ENCODE peak calls at places on chromosomes 13 and 19, in four cellular contexts. One of them, this sample, is unnamed.

GRCh38 chr13:33169273-33169980 is 116.1 kb downstream of the STARD13 start:
- DNase-seq in endothelial cell: no peak
- DNase-seq in T-cell: no peak
- DNase-seq in activated CD8-positive, alpha-beta memory T cell treated with anti-CD3 and anti-CD28 coated beads for 4 hours: no peak
- DNase-seq in this sample: no peak

GRCh38 chr13:23469901-23470525 is 36.5 kb upstream of the SACS start:
- DNase-seq in endothelial cell: no peak
- DNase-seq in T-cell: no peak
- DNase-seq in activated CD8-positive, alpha-beta memory T cell treated with anti-CD3 and anti-CD28 coated beads for 4 hours: no peak
- DNase-seq in this sample: no peak

GRCh38 chr19:37953576-37954303 is 46.7 kb downstream of the SIPA1L3 start:
- DNase-seq in endothelial cell: no peak
- DNase-seq in T-cell: no peak
- DNase-seq in activated CD8-positive, alpha-beta memory T cell treated with anti-CD3 and anti-CD28 coated beads for 4 hours: no peak
- DNase-seq in this sample: no peak

GRCh38 chr19:1999856-2000515 is 15.5 kb downstream of the BTBD2 start:
- DNase-seq in endothelial cell: no peak
- DNase-seq in T-cell: no peak
- DNase-seq in activated CD8-positive, alpha-beta memory T cell treated with anti-CD3 and anti-CD28 coated beads for 4 hours: no peak
- DNase-seq in this sample: no peak

GRCh38 chr19:51501594-51502263 is at the start of gene SIGLEC12:
- DNase-seq in endothelial cell: no peak
- DNase-seq in T-cell: no peak
- DNase-seq in activated CD8-positive, alpha-beta memory T cell treated with anti-CD3 and anti-CD28 coated beads for 4 hours: no peak
- DNase-seq in this sample: no peak

GRCh38 chr13:111491021-111491420 is 170.6 kb downstream of the TEX29 start:
- DNase-seq in endothelial cell: no peak
- DNase-seq in T-cell: no peak
- DNase-seq in activated CD8-positive, alpha-beta memory T cell treated with anti-CD3 and anti-CD28 coated beads for 4 hours: no peak
- DNase-seq in this sample: no peak

GRCh38 chr13:40230833-40231266 is 435.6 kb downstream of the FOXO1 start:
- DNase-seq in endothelial cell: peak
- DNase-seq in T-cell: no peak
- DNase-seq in activated CD8-positive, alpha-beta memory T cell treated with anti-CD3 and anti-CD28 coated beads for 4 hours: no peak
- DNase-seq in this sample: no peak

GRCh38 chr19:18328340-18329034 is 5.6 kb upstream of the LSM4 start:
- DNase-seq in endothelial cell: peak
- DNase-seq in T-cell: peak
- DNase-seq in activated CD8-positive, alpha-beta memory T cell treated with anti-CD3 and anti-CD28 coated beads for 4 hours: peak
- DNase-seq in this sample: peak

GRCh38 chr19:1676351-1677266 is 24.2 kb upstream of the TCF3 start:
- DNase-seq in endothelial cell: no peak
- DNase-seq in T-cell: no peak
- DNase-seq in activated CD8-positive, alpha-beta memory T cell treated with anti-CD3 and anti-CD28 coated beads for 4 hours: no peak
- DNase-seq in this sample: no peak

GRCh38 chr13:20217168-20217567 is 15.0 kb downstream of the GJB6 start:
- DNase-seq in endothelial cell: no peak
- DNase-seq in T-cell: no peak
- DNase-seq in activated CD8-positive, alpha-beta memory T cell treated with anti-CD3 and anti-CD28 coated beads for 4 hours: no peak
- DNase-seq in this sample: no peak

GRCh38 chr13:48303331-48304131 is at the start of gene RB1:
- DNase-seq in endothelial cell: peak
- DNase-seq in T-cell: peak
- DNase-seq in activated CD8-positive, alpha-beta memory T cell treated with anti-CD3 and anti-CD28 coated beads for 4 hours: peak
- DNase-seq in this sample: peak

GRCh38 chr19:18304194-18304495 is 18.7 kb downstream of the LSM4 start:
- DNase-seq in endothelial cell: no peak
- DNase-seq in T-cell: no peak
- DNase-seq in activated CD8-positive, alpha-beta memory T cell treated with anti-CD3 and anti-CD28 coated beads for 4 hours: no peak
- DNase-seq in this sample: no peak

GRCh38 chr13:81275666-81276258 is 934.8 kb upstream of the SPRY2 start:
- DNase-seq in endothelial cell: no peak
- DNase-seq in T-cell: no peak
- DNase-seq in activated CD8-positive, alpha-beta memory T cell treated with anti-CD3 and anti-CD28 coated beads for 4 hours: no peak
- DNase-seq in this sample: no peak

GRCh38 chr13:32330438-32330837 is 15.1 kb downstream of the BRCA2 start:
- DNase-seq in endothelial cell: no peak
- DNase-seq in T-cell: no peak
- DNase-seq in activated CD8-positive, alpha-beta memory T cell treated with anti-CD3 and anti-CD28 coated beads for 4 hours: no peak
- DNase-seq in this sample: no peak

GRCh38 chr19:51815038-51815437 is 20.1 kb downstream of the FPR3 start:
- DNase-seq in endothelial cell: no peak
- DNase-seq in T-cell: no peak
- DNase-seq in activated CD8-positive, alpha-beta memory T cell treated with anti-CD3 and anti-CD28 coated beads for 4 hours: no peak
- DNase-seq in this sample: no peak

GRCh38 chr13:112638157-112638750 is 50.3 kb upstream of the TUBGCP3 start:
- DNase-seq in endothelial cell: no peak
- DNase-seq in T-cell: no peak
- DNase-seq in activated CD8-positive, alpha-beta memory T cell treated with anti-CD3 and anti-CD28 coated beads for 4 hours: no peak
- DNase-seq in this sample: no peak

GRCh38 chr19:41799444-41800000 is 3.1 kb downstream of the CEACAM3 start:
- DNase-seq in endothelial cell: no peak
- DNase-seq in T-cell: no peak
- DNase-seq in activated CD8-positive, alpha-beta memory T cell treated with anti-CD3 and anti-CD28 coated beads for 4 hours: no peak
- DNase-seq in this sample: no peak

GRCh38 chr19:46648070-46648960 is 12.3 kb upstream of the GNG8 start:
- DNase-seq in endothelial cell: no peak
- DNase-seq in T-cell: no peak
- DNase-seq in activated CD8-positive, alpha-beta memory T cell treated with anti-CD3 and anti-CD28 coated beads for 4 hours: no peak
- DNase-seq in this sample: no peak

GRCh38 chr19:10333758-10334339 is 520 bp upstream of the RAVER1 start:
- DNase-seq in endothelial cell: no peak
- DNase-seq in T-cell: no peak
- DNase-seq in activated CD8-positive, alpha-beta memory T cell treated with anti-CD3 and anti-CD28 coated beads for 4 hours: no peak
- DNase-seq in this sample: no peak

GRCh38 chr13:28136916-28137315 is 1.4 kb upstream of the PAN3 start:
- DNase-seq in endothelial cell: no peak
- DNase-seq in T-cell: no peak
- DNase-seq in activated CD8-positive, alpha-beta memory T cell treated with anti-CD3 and anti-CD28 coated beads for 4 hours: no peak
- DNase-seq in this sample: no peak

GRCh38 chr19:1357695-1358094 is 26.0 kb upstream of the NDUFS7 start:
- DNase-seq in endothelial cell: no peak
- DNase-seq in T-cell: no peak
- DNase-seq in activated CD8-positive, alpha-beta memory T cell treated with anti-CD3 and anti-CD28 coated beads for 4 hours: no peak
- DNase-seq in this sample: no peak